ENCODE peak calls at places on chromosomes 3 and 15, in five cellular contexts. T is H1, G is GM12878, I is HCT116, O is K562. L is an unnamed sample.

GRCh38 chr3:126493051-126493450 is 17.4 kb upstream of the ZXDC start:
- DNase-seq in G (no peak), T (no peak), I (no peak), O (no peak), L (no peak)

GRCh38 chr3:37290551-37290950 is 116.2 kb upstream of the LRRFIP2 start:
- DNase-seq in O (no peak), T (no peak), G (no peak), I (no peak), L (no peak)

GRCh38 chr15:26365077-26365476 is 407.8 kb downstream of the GABRB3 start:
- DNase-seq in O (no peak), G (no peak), T (no peak), I (no peak), L (no peak)

GRCh38 chr3:73558399-73559075 is 66.2 kb downstream of the PDZRN3 start:
- DNase-seq in T (no peak), I (no peak), O (no peak), G (no peak), L (no peak)

GRCh38 chr15:49987198-49987785 is 131.7 kb downstream of the ATP8B4 start:
- DNase-seq in T (no peak), G (no peak), I (no peak), O (no peak), L (no peak)

GRCh38 chr3:184669578-184669977 is 42.3 kb downstream of the MAGEF1 start:
- DNase-seq in T (no peak), G (no peak), O (no peak), I (no peak), L (no peak)

GRCh38 chr3:188956839-188957489 is 214.8 kb upstream of the TPRG1 start:
- DNase-seq in G (no peak), I (peak), T (no peak), O (peak), L (peak)

GRCh38 chr3:64349531-64349930 is 124.3 kb upstream of the PRICKLE2 start:
- DNase-seq in O (no peak), I (no peak), T (no peak), G (no peak), L (no peak)

GRCh38 chr15:65421360-65422215 is 1.2 kb downstream of the IGDCC4 start:
- DNase-seq in G (no peak), I (no peak), O (peak), T (no peak), L (no peak)

GRCh38 chr3:85259748-85260147 is 301.0 kb downstream of the CADM2 start:
- DNase-seq in G (no peak), I (no peak), T (no peak), O (no peak), L (no peak)

GRCh38 chr3:107414325-107414964 is 37.2 kb downstream of the CCDC54 start:
- DNase-seq in T (no peak), I (no peak), G (no peak), O (no peak), L (no peak)
- TF ChIP-seq SRF in T (no peak), I (no peak), G (no peak), O (no peak), L (no peak)

GRCh38 chr3:175270199-175270837 is 411.2 kb downstream of the NAALADL2 start:
- DNase-seq in T (no peak), G (no peak), O (no peak), I (no peak), L (no peak)
- TF ChIP-seq SRF in T (no peak), G (no peak), O (no peak), I (no peak), L (no peak)

DNA sequence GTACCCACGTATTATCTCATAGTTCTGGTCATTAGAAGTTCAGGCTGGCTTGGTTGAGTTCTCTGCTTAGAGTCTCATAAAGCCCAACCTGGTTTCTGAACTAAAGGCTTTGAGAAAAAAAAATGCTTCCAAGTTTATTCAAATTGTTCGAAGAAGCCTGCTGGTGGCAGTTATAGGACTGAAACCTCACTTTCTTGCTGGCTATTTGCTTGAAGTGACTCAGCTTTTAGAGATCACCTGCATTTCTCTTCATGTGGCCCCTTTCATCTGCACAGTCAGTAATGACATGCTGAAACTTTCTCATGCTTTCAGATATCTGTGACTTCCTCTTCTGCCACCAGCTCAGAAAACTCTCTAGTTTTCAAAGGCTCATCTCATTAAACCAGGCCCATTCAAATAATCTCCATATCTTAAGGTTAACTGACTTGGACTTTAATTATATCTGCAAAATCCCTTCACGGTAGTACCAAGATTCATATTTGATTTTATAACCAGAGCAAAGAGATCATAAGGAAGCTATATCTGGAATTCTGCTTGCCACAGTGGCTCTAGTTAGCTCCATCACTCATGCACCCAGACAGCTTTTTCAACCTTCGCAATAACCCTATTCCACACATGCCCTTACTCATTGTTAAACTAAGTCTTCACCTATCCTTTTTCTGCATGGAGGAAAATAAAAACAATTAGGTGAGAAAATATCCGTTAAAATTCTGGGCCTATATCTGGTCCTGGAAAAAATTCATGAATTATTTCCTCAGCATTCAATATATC is 433.8 kb upstream of the CBLB start:
- DNase-seq in T (no peak), G (peak), I (no peak), O (no peak), L (no peak)
- TF ChIP-seq SRF in T (no peak), G (peak), I (no peak), O (no peak), L (no peak)

GRCh38 chr3:5017953-5018531 is 38.8 kb downstream of the BHLHE40 start:
- DNase-seq in G (no peak), O (peak), I (no peak), T (no peak), L (no peak)

GRCh38 chr3:5020262-5020722 is 41.1 kb downstream of the BHLHE40 start:
- DNase-seq in I (no peak), T (no peak), O (no peak), G (no peak), L (no peak)

GRCh38 chr3:5021116-5021515 is 41.9 kb downstream of the BHLHE40 start:
- DNase-seq in T (no peak), G (no peak), O (no peak), I (no peak), L (no peak)

GRCh38 chr3:5021571-5022092 is 42.4 kb downstream of the BHLHE40 start:
- DNase-seq in O (peak), I (peak), G (no peak), T (no peak), L (peak)

GRCh38 chr3:5019411-5020261 is 40.4 kb downstream of the BHLHE40 start:
- DNase-seq in O (peak), G (no peak), I (no peak), T (no peak), L (no peak)
- TF ChIP-seq SRF in O (no peak), G (no peak), I (no peak), T (no peak), L (no peak)

GRCh38 chr15:46014532-46014931 is 379.7 kb downstream of the SQOR start:
- DNase-seq in I (no peak), O (no peak), G (no peak), T (no peak), L (no peak)
- TF ChIP-seq SRF in I (no peak), O (no peak), G (no peak), T (no peak), L (no peak)

DNA sequence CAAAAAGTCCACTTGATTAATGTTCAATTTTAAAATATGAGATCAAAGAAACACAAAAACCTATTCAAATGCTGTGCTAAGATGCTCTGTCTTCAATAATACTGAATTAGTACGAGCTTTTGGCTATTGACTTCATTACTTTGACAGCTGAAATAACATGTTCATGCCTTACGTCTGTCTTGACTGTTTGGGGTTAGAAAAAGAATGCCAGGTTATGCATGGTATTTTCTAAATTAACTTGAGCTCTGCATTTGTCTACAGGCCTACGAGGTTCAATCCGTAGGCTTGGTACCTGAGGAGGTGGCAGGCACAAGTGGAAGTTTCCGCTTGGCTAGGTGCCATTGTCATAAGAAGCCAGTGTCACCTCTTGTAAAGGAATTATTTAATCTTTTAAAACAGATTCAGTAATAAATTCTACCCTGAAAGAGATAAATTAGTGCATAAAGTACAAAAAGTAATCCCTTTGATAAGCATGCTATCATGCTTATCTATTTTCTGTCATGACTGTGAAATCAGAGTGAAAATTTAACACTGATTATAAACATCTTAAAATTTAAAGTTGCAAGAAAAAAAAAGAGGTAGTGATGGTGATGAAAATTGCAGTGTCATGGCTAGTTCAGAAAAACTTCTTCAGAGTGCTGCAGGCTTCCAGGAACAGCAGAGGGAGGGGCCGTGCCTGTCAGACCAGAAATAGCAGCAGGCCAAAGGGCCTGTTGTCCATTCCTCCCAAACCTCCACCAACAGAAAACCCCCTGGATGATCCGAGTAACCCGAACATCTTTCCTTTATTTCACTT is 115.7 kb downstream of the ARRDC4 start:
- DNase-seq in O (peak), G (no peak), T (no peak), I (no peak), L (no peak)
- TF ChIP-seq SRF in O (no peak), G (no peak), T (no peak), I (no peak), L (no peak)

GRCh38 chr3:136772709-136773108 is 20.5 kb upstream of the STAG1 start:
- DNase-seq in T (no peak), O (no peak), G (no peak), I (no peak), L (no peak)
- TF ChIP-seq SRF in T (no peak), O (no peak), G (no peak), I (no peak), L (no peak)